ENCODE peak calls at places on chromosomes 12 and 14, in five cellular contexts. One of them, this sample, is unnamed.

GRCh38 chr12:3777206-3777809 is 24.4 kb upstream of the CRACR2A start:
- DNase-seq in fibroblast of lung: peak; percentile 23
- DNase-seq in PC-3: peak; percentile 64
- DNase-seq in H9: no peak
- DNase-seq in HCT116: peak; percentile 33
- DNase-seq in this sample: peak; percentile 37

GRCh38 chr12:67578976-67579661 is 69.4 kb upstream of the DYRK2 start:
- DNase-seq in fibroblast of lung: peak; percentile 51
- DNase-seq in PC-3: no peak
- DNase-seq in H9: no peak
- DNase-seq in HCT116: no peak
- DNase-seq in this sample: no peak

GRCh38 chr12:116317986-116318737 is 40.7 kb upstream of the MED13L start:
- DNase-seq in fibroblast of lung: peak; percentile 7
- DNase-seq in PC-3: peak; percentile 70
- DNase-seq in H9: no peak
- DNase-seq in HCT116: no peak
- DNase-seq in this sample: no peak

GRCh38 chr12:54159549-54159948 is 29.2 kb downstream of the SMUG1 start:
- DNase-seq in fibroblast of lung: no peak
- DNase-seq in PC-3: no peak
- DNase-seq in H9: no peak
- DNase-seq in HCT116: no peak
- DNase-seq in this sample: no peak

GRCh38 chr12:1217191-1217949 is 226.3 kb downstream of the ERC1 start:
- DNase-seq in fibroblast of lung: peak; percentile 92
- DNase-seq in PC-3: peak; percentile 94
- DNase-seq in H9: no peak
- DNase-seq in HCT116: no peak
- DNase-seq in this sample: peak; percentile 13

GRCh38 chr12:131736807-131737484 is 26.1 kb downstream of the SFSWAP start:
- DNase-seq in fibroblast of lung: peak; percentile 89
- DNase-seq in PC-3: peak; percentile 98
- DNase-seq in H9: peak; percentile 78
- DNase-seq in HCT116: peak; percentile 95
- DNase-seq in this sample: peak; percentile 94

GRCh38 chr14:104428860-104429259 is 150.7 kb upstream of the C14orf180 start:
- DNase-seq in fibroblast of lung: no peak
- DNase-seq in PC-3: no peak
- DNase-seq in H9: peak; percentile 20
- DNase-seq in HCT116: no peak
- DNase-seq in this sample: no peak

GRCh38 chr12:12620730-12621315 is 9.1 kb downstream of the CREBL2 start:
- DNase-seq in fibroblast of lung: no peak
- DNase-seq in PC-3: no peak
- DNase-seq in H9: no peak
- DNase-seq in HCT116: no peak
- DNase-seq in this sample: no peak

GRCh38 chr12:32918890-32919791 is 22.6 kb upstream of the PKP2 start:
- DNase-seq in fibroblast of lung: peak; percentile 97
- DNase-seq in PC-3: peak; percentile 72
- DNase-seq in H9: no peak
- DNase-seq in HCT116: no peak
- DNase-seq in this sample: no peak

GRCh38 chr12:19409376-19409775 is 29.9 kb upstream of the AEBP2 start:
- DNase-seq in fibroblast of lung: peak; percentile 47
- DNase-seq in PC-3: no peak
- DNase-seq in H9: no peak
- DNase-seq in HCT116: no peak
- DNase-seq in this sample: no peak

GRCh38 chr12:43312991-43313505 is 239.0 kb downstream of the ADAMTS20 start:
- DNase-seq in fibroblast of lung: peak; percentile 66
- DNase-seq in PC-3: no peak
- DNase-seq in H9: no peak
- DNase-seq in HCT116: no peak
- DNase-seq in this sample: no peak

GRCh38 chr12:77294016-77294415 is 228.6 kb upstream of the E2F7 start:
- DNase-seq in fibroblast of lung: peak; percentile 64
- DNase-seq in PC-3: peak; percentile 65
- DNase-seq in H9: no peak
- DNase-seq in HCT116: no peak
- DNase-seq in this sample: no peak

GRCh38 chr12:4118017-4118510 is 155.5 kb upstream of the CCND2 start:
- DNase-seq in fibroblast of lung: peak; percentile 62
- DNase-seq in PC-3: no peak
- DNase-seq in H9: peak; percentile 23
- DNase-seq in HCT116: no peak
- DNase-seq in this sample: no peak

GRCh38 chr12:55060470-55060869 is 40.7 kb downstream of the NEUROD4 start:
- DNase-seq in fibroblast of lung: no peak
- DNase-seq in PC-3: peak; percentile 4
- DNase-seq in H9: peak; percentile 38
- DNase-seq in HCT116: no peak
- DNase-seq in this sample: no peak

GRCh38 chr12:14952295-14952995 is 9.0 kb downstream of the ARHGDIB start:
- DNase-seq in fibroblast of lung: peak; percentile 97
- DNase-seq in PC-3: peak; percentile 90
- DNase-seq in H9: no peak
- DNase-seq in HCT116: peak; percentile 48
- DNase-seq in this sample: peak; percentile 47

DNA sequence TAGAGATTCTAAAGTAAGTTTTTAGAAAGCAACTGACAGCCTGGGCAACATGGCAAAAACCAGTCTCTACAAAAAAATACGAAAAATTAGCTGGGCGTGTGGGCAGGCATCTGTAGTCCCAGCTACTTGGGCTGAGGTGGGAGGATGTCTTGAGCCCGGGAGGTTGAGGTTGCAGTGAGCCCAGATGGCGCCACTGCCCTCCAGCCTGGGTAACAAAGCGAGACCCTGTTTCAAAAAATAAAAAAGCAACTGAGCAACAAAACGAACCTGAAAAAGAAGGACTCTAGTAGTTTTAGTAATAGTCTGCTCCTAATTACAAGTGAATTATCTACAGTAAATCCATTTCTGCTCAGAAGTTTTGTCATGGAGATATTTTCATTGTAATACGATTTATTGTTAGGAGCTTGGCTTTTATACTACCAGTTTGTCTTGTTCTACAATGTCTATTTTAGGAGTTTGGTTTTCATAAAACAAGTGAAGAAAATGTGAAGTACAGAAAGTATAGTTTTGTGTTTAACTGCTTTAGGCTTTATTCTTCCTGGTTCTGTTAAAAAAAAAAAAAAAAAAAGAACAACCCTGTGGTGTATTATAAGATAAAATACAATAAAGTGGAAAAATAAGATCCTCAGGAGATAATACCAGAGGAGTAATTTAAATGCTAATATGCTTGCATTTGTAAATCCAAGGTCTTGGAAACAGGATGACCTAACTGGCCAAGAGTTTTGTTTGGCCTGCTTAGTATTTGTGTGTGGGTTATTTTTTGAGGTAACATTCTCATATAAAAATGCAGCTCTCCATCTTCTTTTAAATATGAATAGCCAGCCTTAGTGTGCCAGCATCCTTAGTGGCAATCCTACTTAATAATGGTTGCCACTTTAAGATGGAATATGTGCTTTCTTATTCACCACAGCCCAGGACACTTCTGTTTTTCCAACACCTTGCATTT is 2.8 kb downstream of the TMX1 start:
- DNase-seq in fibroblast of lung: peak; percentile 11
- DNase-seq in PC-3: no peak
- DNase-seq in H9: peak; percentile 45
- DNase-seq in HCT116: no peak
- DNase-seq in this sample: no peak
- TF ChIP-seq CTCF in fibroblast of lung: no peak
- TF ChIP-seq CTCF in PC-3: peak; percentile 38
- TF ChIP-seq CTCF in H9: peak; percentile 41
- TF ChIP-seq CTCF in HCT116: peak; percentile 26
- TF ChIP-seq CTCF in this sample: no peak

GRCh38 chr14:31749275-31749674 is 188.1 kb downstream of the NUBPL start:
- DNase-seq in fibroblast of lung: no peak
- DNase-seq in PC-3: no peak
- DNase-seq in H9: no peak
- DNase-seq in HCT116: no peak
- DNase-seq in this sample: no peak

GRCh38 chr14:31746326-31746725 is 185.1 kb downstream of the NUBPL start:
- DNase-seq in fibroblast of lung: no peak
- DNase-seq in PC-3: no peak
- DNase-seq in H9: no peak
- DNase-seq in HCT116: no peak
- DNase-seq in this sample: no peak

GRCh38 chr14:31740688-31741087 is 179.5 kb downstream of the NUBPL start:
- DNase-seq in fibroblast of lung: no peak
- DNase-seq in PC-3: no peak
- DNase-seq in H9: no peak
- DNase-seq in HCT116: no peak
- DNase-seq in this sample: no peak

GRCh38 chr14:31745741-31746140 is 184.5 kb downstream of the NUBPL start:
- DNase-seq in fibroblast of lung: no peak
- DNase-seq in PC-3: no peak
- DNase-seq in H9: no peak
- DNase-seq in HCT116: no peak
- DNase-seq in this sample: no peak
- TF ChIP-seq CTCF in fibroblast of lung: no peak
- TF ChIP-seq CTCF in PC-3: peak; percentile 27
- TF ChIP-seq CTCF in H9: peak; percentile 47
- TF ChIP-seq CTCF in HCT116: peak; percentile 42
- TF ChIP-seq CTCF in this sample: no peak

DNA sequence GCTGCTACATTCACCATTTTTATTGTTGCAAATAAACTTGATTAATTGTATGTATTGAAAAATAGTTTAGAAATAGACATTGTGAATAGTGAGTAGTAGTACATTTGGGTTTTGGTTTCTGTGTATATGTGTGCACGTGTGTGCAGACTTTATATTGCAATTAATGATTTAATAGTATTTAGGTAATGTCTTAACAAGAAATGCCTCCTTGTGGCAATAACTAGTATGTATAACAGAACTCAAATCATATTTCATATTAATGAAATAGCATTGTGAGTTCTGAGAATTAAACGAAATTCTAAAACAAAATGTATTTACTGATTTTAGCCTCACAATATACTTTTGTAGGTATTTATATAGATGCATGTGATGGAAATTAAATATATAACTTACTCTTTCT is 100.1 kb downstream of the SCAF11 start:
- DNase-seq in fibroblast of lung: no peak
- DNase-seq in PC-3: no peak
- DNase-seq in H9: no peak
- DNase-seq in HCT116: no peak
- DNase-seq in this sample: no peak
- TF ChIP-seq CTCF in fibroblast of lung: no peak
- TF ChIP-seq CTCF in PC-3: peak; percentile 43
- TF ChIP-seq CTCF in H9: no peak
- TF ChIP-seq CTCF in HCT116: peak; percentile 19
- TF ChIP-seq CTCF in this sample: no peak

GRCh38 chr12:71754461-71755145 is at the start of gene RAB21:
- DNase-seq in fibroblast of lung: peak; percentile 96
- DNase-seq in PC-3: peak; percentile 98
- DNase-seq in H9: peak; percentile 100
- DNase-seq in HCT116: peak; percentile 92
- DNase-seq in this sample: peak; percentile 100
- TF ChIP-seq CTCF in fibroblast of lung: no peak
- TF ChIP-seq CTCF in PC-3: peak; percentile 10
- TF ChIP-seq CTCF in H9: no peak
- TF ChIP-seq CTCF in HCT116: peak; percentile 18
- TF ChIP-seq CTCF in this sample: peak; percentile 23

GRCh38 chr14:95683793-95684192 is 2.4 kb upstream of the TCL1B start:
- DNase-seq in fibroblast of lung: no peak
- DNase-seq in PC-3: peak; percentile 23
- DNase-seq in H9: peak; percentile 72
- DNase-seq in HCT116: peak; percentile 32
- DNase-seq in this sample: peak; percentile 42
- TF ChIP-seq CTCF in fibroblast of lung: no peak
- TF ChIP-seq CTCF in PC-3: peak; percentile 62
- TF ChIP-seq CTCF in H9: peak; percentile 91
- TF ChIP-seq CTCF in HCT116: peak; percentile 86
- TF ChIP-seq CTCF in this sample: peak; percentile 51

DNA sequence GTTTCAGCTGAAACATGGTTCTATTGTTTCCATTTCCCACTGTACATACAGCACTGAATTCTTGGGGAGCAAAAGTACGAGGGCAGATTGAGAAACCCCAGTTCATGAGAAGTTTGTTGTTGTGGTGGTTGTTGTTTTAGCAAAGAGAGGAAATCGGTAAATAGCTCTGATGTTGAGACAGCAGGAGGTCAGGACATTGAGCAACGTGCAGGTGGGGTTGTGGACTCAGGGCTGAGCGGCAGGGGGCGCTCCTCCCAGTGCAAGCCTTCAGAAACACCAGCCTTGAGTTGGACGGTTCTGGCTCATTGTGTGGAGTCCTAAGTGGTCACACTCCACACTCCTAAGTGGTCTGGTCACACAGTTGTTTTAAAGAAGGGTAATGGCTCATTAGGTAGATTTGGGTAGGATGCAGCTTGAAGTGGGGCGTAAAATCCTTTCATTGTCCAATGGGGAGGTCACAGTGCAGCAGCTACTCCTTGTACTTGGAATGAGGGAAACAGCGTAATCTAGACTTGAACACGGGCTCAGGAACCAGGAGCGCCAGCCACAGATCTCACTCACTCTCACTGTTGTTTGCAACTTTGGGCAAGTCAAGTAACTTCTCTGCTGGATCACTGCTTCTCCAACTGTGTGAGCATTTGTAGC is 14.5 kb upstream of the PWP1 start:
- DNase-seq in fibroblast of lung: no peak
- DNase-seq in PC-3: peak; percentile 20
- DNase-seq in H9: peak; percentile 86
- DNase-seq in HCT116: peak; percentile 19
- DNase-seq in this sample: peak; percentile 38
- TF ChIP-seq CTCF in fibroblast of lung: peak; percentile 35
- TF ChIP-seq CTCF in PC-3: peak; percentile 78
- TF ChIP-seq CTCF in H9: peak; percentile 96
- TF ChIP-seq CTCF in HCT116: peak; percentile 92
- TF ChIP-seq CTCF in this sample: peak; percentile 23

GRCh38 chr12:114858388-114859146 is 174.6 kb upstream of the TBX3 start:
- DNase-seq in fibroblast of lung: no peak
- DNase-seq in PC-3: peak; percentile 20
- DNase-seq in H9: peak; percentile 60
- DNase-seq in HCT116: peak; percentile 21
- DNase-seq in this sample: no peak
- TF ChIP-seq CTCF in fibroblast of lung: peak; percentile 3
- TF ChIP-seq CTCF in PC-3: peak; percentile 54
- TF ChIP-seq CTCF in H9: peak; percentile 68
- TF ChIP-seq CTCF in HCT116: peak; percentile 45
- TF ChIP-seq CTCF in this sample: no peak

DNA sequence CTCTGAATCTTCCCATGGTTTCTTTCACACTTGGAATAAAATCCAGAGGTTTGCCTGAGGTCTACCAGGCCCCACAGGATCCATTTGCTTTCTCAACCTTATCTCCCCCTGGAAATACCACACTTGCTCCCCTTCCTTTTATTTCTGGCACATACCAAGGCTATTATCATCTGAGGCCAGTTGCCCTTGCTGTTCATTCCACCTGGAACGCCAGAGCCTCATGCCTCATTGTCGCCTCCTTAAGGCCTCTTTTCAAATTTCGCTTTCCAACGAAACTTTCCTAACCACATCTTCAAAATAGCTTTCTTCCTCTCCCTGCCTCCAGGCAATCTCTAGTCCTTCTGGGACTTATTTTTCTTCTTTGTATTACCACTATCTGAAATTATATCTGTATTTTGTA is 11.2 kb upstream of the LRIG3 start:
- DNase-seq in fibroblast of lung: no peak
- DNase-seq in PC-3: no peak
- DNase-seq in H9: no peak
- DNase-seq in HCT116: no peak
- DNase-seq in this sample: peak; percentile 66
- TF ChIP-seq CTCF in fibroblast of lung: no peak
- TF ChIP-seq CTCF in PC-3: peak; percentile 34
- TF ChIP-seq CTCF in H9: peak; percentile 63
- TF ChIP-seq CTCF in HCT116: peak; percentile 37
- TF ChIP-seq CTCF in this sample: peak; percentile 75